ENCODE peak calls at places on chromosomes 2 and 18, in nine cellular contexts. D is prostate gland; Y is AML-193; N is activated naive CD4-positive, alpha-beta T cell treated with anti-CD3 and anti-CD28 coated beads for 36 hours; J is LHCN-M2; C is glomerular endothelial cell; I is NCI-H1930; O is EH; R is sciatic nerve. L is an unnamed sample.

GRCh38 chr2:231648579-231649174 is 56.0 kb downstream of the TEX44 start:
- DNase-seq in D (peak; percentile 61), Y (peak; percentile 39), N (peak; percentile 77), J (no peak), C (no peak), I (peak; percentile 21), O (peak; percentile 68), R (no peak), L (no peak)

GRCh38 chr2:226564667-226565066 is 235.0 kb downstream of the IRS1 start:
- DNase-seq in D (no peak), Y (no peak), N (no peak), J (no peak), C (no peak), I (no peak), O (no peak), R (no peak), L (no peak)

GRCh38 chr18:10352671-10353070 is 101.8 kb upstream of the APCDD1 start:
- DNase-seq in D (no peak), Y (no peak), N (no peak), J (no peak), C (no peak), I (no peak), O (no peak), R (no peak), L (no peak)

GRCh38 chr2:206164261-206164862 is 4.7 kb downstream of the EEF1B2 start:
- DNase-seq in D (no peak), Y (no peak), N (peak; percentile 47), J (peak; percentile 56), C (no peak), I (peak; percentile 17), O (peak; percentile 56), R (no peak), L (no peak)

GRCh38 chr2:207768168-207768890 is 1.4 kb downstream of the FZD5 start:
- DNase-seq in D (peak; percentile 80), Y (no peak), N (peak; percentile 39), J (peak; percentile 24), C (no peak), I (no peak), O (peak; percentile 56), R (peak; percentile 67), L (no peak)

GRCh38 chr2:68190991-68191731 is 33.5 kb downstream of the PNO1 start:
- DNase-seq in D (no peak), Y (no peak), N (no peak), J (peak; percentile 83), C (no peak), I (no peak), O (peak; percentile 78), R (no peak), L (no peak)

GRCh38 chr2:20868377-20868776 is 45.5 kb upstream of the LDAH start:
- DNase-seq in D (no peak), Y (no peak), N (peak; percentile 79), J (no peak), C (no peak), I (no peak), O (no peak), R (no peak), L (no peak)

GRCh38 chr2:31331156-31331555 is 83.4 kb downstream of the XDH start:
- DNase-seq in D (no peak), Y (no peak), N (no peak), J (no peak), C (no peak), I (no peak), O (no peak), R (no peak), L (no peak)

GRCh38 chr2:1072258-1072657 is 121.6 kb downstream of the SNTG2 start:
- DNase-seq in D (no peak), Y (no peak), N (no peak), J (no peak), C (no peak), I (no peak), O (no peak), R (no peak), L (no peak)

GRCh38 chr18:69518989-69519388 is 118.3 kb downstream of the DOK6 start:
- DNase-seq in D (no peak), Y (no peak), N (no peak), J (no peak), C (no peak), I (no peak), O (no peak), R (no peak), L (no peak)

GRCh38 chr2:240571314-240571973 is 3.2 kb downstream of the RNPEPL1 start:
- DNase-seq in D (no peak), Y (no peak), N (no peak), J (no peak), C (no peak), I (no peak), O (no peak), R (peak; percentile 56), L (no peak)

GRCh38 chr2:196066794-196067382 is 1.7 kb downstream of the DNAH7 start:
- DNase-seq in D (no peak), Y (peak; percentile 72), N (no peak), J (peak; percentile 52), C (no peak), I (no peak), O (peak; percentile 43), R (no peak), L (no peak)

GRCh38 chr2:202185816-202186221 is 52.6 kb downstream of the SUMO1 start:
- DNase-seq in D (no peak), Y (no peak), N (no peak), J (peak; percentile 16), C (no peak), I (no peak), O (peak; percentile 87), R (no peak), L (no peak)

GRCh38 chr2:202317080-202317859 is 51.7 kb downstream of the NOP58 start:
- DNase-seq in D (peak; percentile 44), Y (no peak), N (no peak), J (peak; percentile 86), C (peak; percentile 97), I (no peak), O (peak; percentile 92), R (peak; percentile 85), L (no peak)

GRCh38 chr18:74834424-74835309 is 237.0 kb downstream of the ZNF407 start:
- DNase-seq in D (no peak), Y (no peak), N (no peak), J (no peak), C (peak; percentile 16), I (no peak), O (no peak), R (no peak), L (no peak)

GRCh38 chr2:73984922-73985317 is 210 bp downstream of the TET3 start:
- DNase-seq in D (peak; percentile 47), Y (no peak), N (peak; percentile 63), J (peak; percentile 20), C (no peak), I (peak; percentile 40), O (no peak), R (peak; percentile 75), L (no peak)

GRCh38 chr2:130837175-130837810 is 579 bp downstream of the ARHGEF4 start:
- DNase-seq in D (no peak), Y (no peak), N (no peak), J (no peak), C (no peak), I (no peak), O (no peak), R (no peak), L (no peak)

GRCh38 chr2:241771286-241772062 is 5.1 kb upstream of the GAL3ST2 start:
- DNase-seq in D (peak; percentile 38), Y (no peak), N (no peak), J (no peak), C (no peak), I (no peak), O (peak; percentile 11), R (peak; percentile 77), L (no peak)

GRCh38 chr2:60884795-60885194 is 3.4 kb downstream of the REL start:
- DNase-seq in D (no peak), Y (no peak), N (no peak), J (no peak), C (no peak), I (no peak), O (peak; percentile 38), R (no peak), L (no peak)

GRCh38 chr18:29449424-29449823 is 1272.5 kb upstream of the CDH2 start:
- DNase-seq in D (no peak), Y (no peak), N (no peak), J (no peak), C (no peak), I (no peak), O (no peak), R (no peak), L (no peak)

GRCh38 chr18:3810271-3810670 is 360.3 kb downstream of the TGIF1 start:
- DNase-seq in D (no peak), Y (no peak), N (no peak), J (no peak), C (no peak), I (no peak), O (peak; percentile 39), R (no peak), L (no peak)

GRCh38 chr18:80009661-80010550 is 21.5 kb upstream of the TXNL4A start:
- DNase-seq in D (no peak), Y (no peak), N (no peak), J (peak; percentile 98), C (no peak), I (no peak), O (peak; percentile 99), R (no peak), L (no peak)

GRCh38 chr2:88919087-88919738 is 227.7 kb downstream of the RPIA start:
- DNase-seq in D (no peak), Y (peak; percentile 24), N (peak; percentile 23), J (peak; percentile 6), C (no peak), I (peak; percentile 42), O (peak; percentile 19), R (no peak), L (no peak)

GRCh38 chr2:55160422-55160821 is 71.7 kb downstream of the CLHC1 start:
- DNase-seq in D (no peak), Y (no peak), N (no peak), J (no peak), C (no peak), I (no peak), O (no peak), R (no peak), L (no peak)

GRCh38 chr2:126802774-126803421 is 95.8 kb upstream of the TEX51 start:
- DNase-seq in D (no peak), Y (no peak), N (no peak), J (no peak), C (no peak), I (no peak), O (no peak), R (no peak), L (no peak)

GRCh38 chr18:48405108-48405507 is 4.1 kb downstream of the ZBTB7C start:
- DNase-seq in D (no peak), Y (no peak), N (no peak), J (peak; percentile 69), C (no peak), I (no peak), O (peak; percentile 43), R (no peak), L (no peak)

GRCh38 chr2:28377201-28377816 is 15.3 kb upstream of the FOSL2 start:
- DNase-seq in D (peak; percentile 58), Y (no peak), N (no peak), J (no peak), C (no peak), I (no peak), O (no peak), R (no peak), L (no peak)

GRCh38 chr2:164877169-164877568 is 35.5 kb upstream of the COBLL1 start:
- DNase-seq in D (no peak), Y (no peak), N (no peak), J (no peak), C (no peak), I (no peak), O (no peak), R (no peak), L (no peak)